ENCODE peak calls at places on chromosomes 12 and 14, in six cellular contexts. X, O, K, Q, C and S are unnamed samples.

GRCh38 chr12:3558255-3558654 is 67.3 kb downstream of the PRMT8 start:
- DNase-seq in X (no peak), O (no peak), K (no peak), Q (no peak), C (no peak), S (no peak)

GRCh38 chr12:42590324-42590934 is 883 bp upstream of the PRICKLE1 start:
- DNase-seq in X (no peak), O (peak; percentile 64), K (no peak), Q (peak; percentile 34), C (no peak), S (peak; percentile 50)

GRCh38 chr14:98931911-98932310 is 340.1 kb downstream of the BCL11B start:
- DNase-seq in X (no peak), O (no peak), K (peak; percentile 21), Q (no peak), C (no peak), S (peak; percentile 10)

GRCh38 chr12:11460343-11461023 is 65.1 kb upstream of the PRB2 start:
- DNase-seq in X (no peak), O (no peak), K (no peak), Q (no peak), C (no peak), S (no peak)

GRCh38 chr14:20630340-20631022 is 11.0 kb downstream of the OR6S1 start:
- DNase-seq in X (peak; percentile 15), O (no peak), K (no peak), Q (no peak), C (no peak), S (no peak)

GRCh38 chr12:3158851-3159465 is 81.8 kb downstream of the TSPAN9 start:
- DNase-seq in X (no peak), O (no peak), K (no peak), Q (no peak), C (no peak), S (no peak)

GRCh38 chr14:51644215-51644969 is 7.3 kb upstream of the FRMD6 start:
- DNase-seq in X (no peak), O (no peak), K (no peak), Q (no peak), C (no peak), S (no peak)

GRCh38 chr14:93954900-93955891 is 21.2 kb downstream of the ASB2 start:
- DNase-seq in X (no peak), O (peak; percentile 62), K (no peak), Q (peak; percentile 53), C (peak; percentile 79), S (peak; percentile 54)

GRCh38 chr12:78167510-78167909 is 336.8 kb downstream of the NAV3 start:
- DNase-seq in X (no peak), O (no peak), K (no peak), Q (no peak), C (no peak), S (no peak)

GRCh38 chr12:4819654-4820053 is 90.1 kb upstream of the KCNA1 start:
- DNase-seq in X (no peak), O (no peak), K (no peak), Q (no peak), C (no peak), S (no peak)

GRCh38 chr12:120230974-120231315 is 30.0 kb upstream of the RPLP0 start:
- DNase-seq in X (no peak), O (peak; percentile 34), K (no peak), Q (no peak), C (no peak), S (no peak)

GRCh38 chr12:110370732-110371141 is 32.8 kb downstream of the ANAPC7 start:
- DNase-seq in X (peak; percentile 49), O (no peak), K (peak; percentile 93), Q (peak; percentile 58), C (no peak), S (no peak)

GRCh38 chr14:39593339-39593738 is 161.1 kb upstream of the FBXO33 start:
- DNase-seq in X (no peak), O (no peak), K (no peak), Q (no peak), C (no peak), S (no peak)

GRCh38 chr12:53344824-53345485 is 8.8 kb upstream of the SP7 start:
- DNase-seq in X (peak; percentile 58), O (peak; percentile 88), K (no peak), Q (peak; percentile 70), C (peak; percentile 85), S (peak; percentile 75)

GRCh38 chr12:124143726-124144125 is 151.2 kb upstream of the RFLNA start:
- DNase-seq in X (no peak), O (no peak), K (no peak), Q (peak; percentile 49), C (no peak), S (no peak)

GRCh38 chr12:11650697-11651281 is 1.3 kb downstream of the ETV6 start:
- DNase-seq in X (no peak), O (no peak), K (no peak), Q (no peak), C (no peak), S (no peak)

GRCh38 chr12:89756638-89757321 is 48.1 kb upstream of the ATP2B1 start:
- DNase-seq in X (no peak), O (no peak), K (no peak), Q (no peak), C (no peak), S (peak; percentile 56)

GRCh38 chr12:29463198-29463597 is 34.3 kb downstream of the OVCH1 start:
- DNase-seq in X (no peak), O (no peak), K (no peak), Q (no peak), C (no peak), S (no peak)

GRCh38 chr12:132190012-132190755 is 45.9 kb downstream of the NOC4L start:
- DNase-seq in X (no peak), O (peak; percentile 71), K (no peak), Q (no peak), C (peak; percentile 77), S (no peak)

GRCh38 chr14:103736546-103737431 is 21.2 kb downstream of the ZFYVE21 start:
- DNase-seq in X (no peak), O (peak; percentile 10), K (peak; percentile 43), Q (no peak), C (peak; percentile 54), S (peak; percentile 20)

GRCh38 chr12:2488131-2488530 is 306.6 kb upstream of the FKBP4 start:
- DNase-seq in X (no peak), O (no peak), K (no peak), Q (no peak), C (no peak), S (no peak)

GRCh38 chr14:63174760-63175191 is 29.5 kb upstream of the RHOJ start:
- DNase-seq in X (peak; percentile 26), O (no peak), K (no peak), Q (no peak), C (no peak), S (no peak)

GRCh38 chr14:63204407-63205280 is at the start of gene RHOJ:
- DNase-seq in X (no peak), O (peak; percentile 65), K (no peak), Q (peak; percentile 34), C (no peak), S (no peak)

GRCh38 chr12:12890492-12890814 is 909 bp upstream of the GPRC5A start:
- DNase-seq in X (no peak), O (no peak), K (no peak), Q (peak; percentile 56), C (peak; percentile 79), S (peak; percentile 55)

GRCh38 chr12:112275211-112275610 is 107.0 kb downstream of the HECTD4 start:
- DNase-seq in X (no peak), O (no peak), K (no peak), Q (no peak), C (no peak), S (no peak)

GRCh38 chr12:81084848-81085350 is 7.0 kb downstream of the ACSS3 start:
- DNase-seq in X (no peak), O (no peak), K (no peak), Q (no peak), C (no peak), S (no peak)

GRCh38 chr14:96090441-96091148 is 51.4 kb downstream of the C14orf132 start:
- DNase-seq in X (no peak), O (peak; percentile 86), K (peak; percentile 41), Q (peak; percentile 57), C (no peak), S (no peak)

GRCh38 chr12:104138747-104139186 is 757 bp upstream of the NFYB start:
- DNase-seq in X (no peak), O (no peak), K (no peak), Q (no peak), C (no peak), S (no peak)
- H3K27ac ChIP-seq in X (peak overlapping the region; percentile 72), O (peak overlapping the region; percentile 89), K (peak overlapping the region; percentile 89), Q (peak overlapping the region; percentile 63), C (peak overlapping the region; percentile 85), S (peak overlapping the region; percentile 65)

DNA sequence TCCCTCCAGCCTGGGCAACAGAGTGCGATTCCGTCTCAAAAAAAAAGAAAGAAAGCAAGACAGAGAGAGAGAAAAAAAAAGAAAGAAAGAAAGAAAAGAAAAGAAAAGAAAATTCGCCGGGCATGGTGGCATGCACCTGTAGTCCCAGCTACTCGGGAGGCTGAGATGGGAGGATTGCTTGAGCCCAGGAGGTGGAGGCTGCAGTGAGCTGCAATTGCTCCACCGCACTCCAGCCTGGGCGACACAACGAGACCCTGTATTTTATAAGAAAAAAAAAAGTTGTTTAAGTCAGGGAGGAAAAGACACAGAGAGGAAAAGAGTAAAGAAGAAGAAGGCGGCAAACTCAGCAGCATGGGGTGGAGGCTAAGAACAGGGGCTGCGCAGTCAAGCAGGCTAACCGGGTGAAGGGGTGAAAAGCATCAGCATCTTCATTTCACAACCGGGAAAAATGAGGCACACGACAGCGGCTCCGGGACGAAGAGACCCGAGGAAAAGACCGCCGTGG is 557 bp upstream of the FICD start:
- DNase-seq in X (no peak), O (no peak), K (no peak), Q (no peak), C (no peak), S (no peak)
- H3K27ac ChIP-seq in X (no peak overlapping the region), O (no peak overlapping the region), K (no peak overlapping the region), Q (peak overlapping the region; percentile 67), C (peak overlapping the region; percentile 44), S (no peak overlapping the region)

DNA sequence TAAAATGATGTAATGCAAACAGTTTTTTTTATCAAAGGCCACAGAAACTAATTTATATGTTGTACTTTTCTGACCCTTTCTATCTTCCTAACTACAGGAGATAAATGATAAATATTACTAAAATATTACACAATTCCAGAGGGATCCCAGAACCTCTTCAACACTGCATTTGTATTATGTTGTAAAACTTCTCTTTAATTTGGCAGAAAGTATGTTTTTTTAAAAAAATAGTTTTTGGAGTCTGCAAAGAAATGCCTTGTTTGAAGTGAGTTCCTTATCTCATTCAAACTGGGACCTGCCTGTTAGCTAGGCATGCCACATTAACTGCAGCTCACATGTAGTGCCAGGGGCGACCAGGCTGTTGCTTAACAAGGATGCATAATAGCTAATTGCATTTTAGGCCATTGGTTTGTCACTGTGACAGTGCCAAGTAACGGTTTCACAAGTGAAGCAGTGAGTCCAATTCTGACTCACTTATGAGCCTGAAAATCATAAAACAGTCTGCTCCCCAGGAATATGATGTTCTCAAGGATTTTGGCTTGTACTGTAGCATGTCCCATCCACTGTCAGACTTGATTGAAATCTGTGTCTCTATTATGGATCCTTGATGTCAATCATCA is 267.0 kb downstream of the KTN1 start:
- DNase-seq in X (no peak), O (no peak), K (no peak), Q (no peak), C (no peak), S (peak; percentile 26)
- H3K27ac ChIP-seq in X (no peak overlapping the region), O (no peak overlapping the region), K (no peak overlapping the region), Q (no peak overlapping the region), C (no peak overlapping the region), S (no peak overlapping the region)

DNA sequence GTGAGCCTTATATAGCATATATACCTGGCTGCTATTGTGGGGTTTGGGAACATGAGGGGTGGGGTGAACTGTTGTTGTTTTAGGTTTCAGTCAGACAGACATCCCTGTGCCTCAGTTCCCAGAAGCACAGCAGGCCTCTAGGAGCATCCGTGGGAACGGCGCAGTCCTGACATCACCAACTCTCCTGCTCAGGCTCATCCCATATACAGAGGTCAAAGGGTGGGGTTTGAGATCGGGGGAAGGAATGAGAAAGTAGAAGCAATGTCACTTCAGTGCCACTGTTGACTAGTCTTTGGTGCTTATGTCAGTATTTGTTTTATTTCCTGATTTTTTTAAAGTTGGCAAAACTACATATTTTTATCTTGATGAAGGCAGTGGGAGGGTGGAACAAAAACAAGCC is 43.1 kb upstream of the A2ML1 start:
- DNase-seq in X (no peak), O (no peak), K (no peak), Q (no peak), C (no peak), S (no peak)
- H3K27ac ChIP-seq in X (no peak overlapping the region), O (no peak overlapping the region), K (no peak overlapping the region), Q (no peak overlapping the region), C (no peak overlapping the region), S (no peak overlapping the region)